ENCODE peak calls at places on chromosomes 6 and 20, in five cellular contexts. G, M, I, V and E are unnamed samples.

GRCh38 chr6:64553414-64553813 is 917.8 kb downstream of the PHF3 start:
- DNase-seq in G (no peak), V (no peak), M (no peak), I (no peak), E (no peak)

GRCh38 chr20:33568378-33569289 is 78.7 kb downstream of the CBFA2T2 start:
- DNase-seq in V (peak; percentile 38), M (no peak), G (peak; percentile 30), I (peak; percentile 75), E (no peak)

GRCh38 chr20:15455279-15455678 is 1117.9 kb upstream of the FLRT3 start:
- DNase-seq in I (no peak), V (no peak), M (no peak), G (no peak), E (no peak)

GRCh38 chr20:45354423-45355208 is 6.4 kb upstream of the SDC4 start:
- DNase-seq in M (no peak), G (no peak), I (no peak), V (no peak), E (no peak)

GRCh38 chr20:45322952-45323383 is 14.9 kb upstream of the MATN4 start:
- DNase-seq in M (no peak), V (no peak), G (peak; percentile 86), I (no peak), E (no peak)

GRCh38 chr20:56249244-56249955 is 868 bp downstream of the MC3R start:
- DNase-seq in M (no peak), V (no peak), G (peak; percentile 49), I (peak; percentile 76), E (peak; percentile 55)

GRCh38 chr6:7073810-7074525 is 33.8 kb upstream of the RREB1 start:
- DNase-seq in M (peak; percentile 92), I (no peak), V (no peak), G (no peak), E (no peak)

GRCh38 chr20:58046311-58046710 is 182.1 kb downstream of the ANKRD60 start:
- DNase-seq in V (no peak), I (peak; percentile 28), G (no peak), M (no peak), E (no peak)

GRCh38 chr6:120378582-120379220 is 955.6 kb downstream of the TBC1D32 start:
- DNase-seq in G (peak; percentile 72), V (no peak), M (no peak), I (no peak), E (peak; percentile 39)

GRCh38 chr6:8135276-8135675 is 32.9 kb upstream of the EEF1E1 start:
- DNase-seq in I (no peak), V (no peak), M (no peak), G (no peak), E (no peak)

GRCh38 chr6:150403458-150404245 is 34.8 kb downstream of the IYD start:
- DNase-seq in G (no peak), I (no peak), V (no peak), M (no peak), E (peak; percentile 49)

GRCh38 chr6:81797594-81797993 is 45.1 kb upstream of the TENT5A start:
- DNase-seq in V (no peak), I (no peak), G (no peak), M (no peak), E (no peak)

GRCh38 chr6:160060221-160060620 is 61.4 kb upstream of the SLC22A1 start:
- DNase-seq in G (no peak), I (no peak), M (no peak), V (no peak), E (no peak)

GRCh38 chr6:3808759-3809514 is 40.2 kb upstream of the FAM50B start:
- DNase-seq in V (no peak), M (no peak), G (peak; percentile 50), I (no peak), E (no peak)

GRCh38 chr6:15776458-15776980 is 113.7 kb upstream of the DTNBP1 start:
- DNase-seq in V (no peak), G (no peak), I (no peak), M (peak; percentile 55), E (no peak)

GRCh38 chr6:56579155-56579851 is 63.4 kb downstream of the DST start:
- DNase-seq in V (no peak), I (no peak), M (no peak), G (no peak), E (no peak)

GRCh38 chr6:21992178-21992967 is 304.5 kb downstream of the PRL start:
- DNase-seq in V (no peak), I (no peak), M (no peak), G (no peak), E (no peak)

GRCh38 chr6:7218586-7218985 is 94.4 kb downstream of the SSR1 start:
- DNase-seq in G (no peak), I (no peak), M (no peak), V (no peak), E (no peak)

GRCh38 chr6:46954819-46955520 is 33.2 kb upstream of the ADGRF5 start:
- DNase-seq in I (no peak), M (no peak), G (no peak), V (no peak), E (no peak)

GRCh38 chr6:154928325-154928922 is 66.7 kb upstream of the TIAM2 start:
- DNase-seq in M (peak; percentile 12), G (peak; percentile 73), V (peak; percentile 56), I (peak; percentile 77), E (peak; percentile 81)

GRCh38 chr6:11426571-11426970 is 111.0 kb upstream of the TMEM170B start:
- DNase-seq in V (no peak), M (no peak), G (no peak), I (no peak), E (no peak)

GRCh38 chr6:42428326-42429041 is 23.2 kb downstream of the TRERF1 start:
- DNase-seq in I (peak; percentile 43), V (no peak), M (no peak), G (no peak), E (no peak)

GRCh38 chr6:71383891-71384489 is 95.4 kb downstream of the OGFRL1 start:
- DNase-seq in V (no peak), M (no peak), G (peak; percentile 15), I (no peak), E (peak; percentile 14)
- TF ChIP-seq SUZ12 in V (no peak), M (no peak), G (no peak), I (no peak), E (no peak)

GRCh38 chr6:80126657-80127350 is 20.3 kb downstream of the BCKDHB start:
- DNase-seq in I (no peak), G (no peak), M (no peak), V (no peak), E (no peak)
- TF ChIP-seq SUZ12 in I (no peak), G (no peak), M (no peak), V (no peak), E (no peak)

GRCh38 chr6:167863897-167864296 is 37.2 kb downstream of the AFDN start:
- DNase-seq in V (no peak), G (no peak), I (no peak), M (no peak), E (no peak)
- TF ChIP-seq SUZ12 in V (no peak), G (no peak), I (no peak), M (no peak), E (no peak)

DNA sequence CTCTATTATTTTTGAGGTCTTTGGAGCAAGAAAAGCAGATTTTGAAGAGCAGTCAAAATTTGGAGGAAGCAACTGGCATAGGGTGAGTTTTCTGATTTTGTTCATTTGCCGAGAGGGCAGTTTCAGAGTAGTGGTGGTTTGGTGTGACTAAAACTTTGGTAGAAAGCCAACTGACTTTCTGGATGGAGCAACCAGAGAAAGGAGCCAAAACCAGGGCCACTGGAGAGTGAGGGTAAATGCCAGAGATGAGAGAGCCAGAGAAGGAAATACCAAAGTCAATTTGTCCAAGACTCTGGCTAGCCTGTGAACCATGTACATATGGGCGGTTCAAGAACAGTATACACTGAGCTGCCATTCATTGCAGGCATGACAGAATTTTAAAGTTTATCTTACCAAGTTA is 40.5 kb upstream of the ZBTB24 start:
- DNase-seq in I (no peak), V (no peak), M (no peak), G (no peak), E (no peak)
- TF ChIP-seq SUZ12 in I (no peak), V (no peak), M (no peak), G (no peak), E (no peak)

GRCh38 chr20:63005862-63006564 is 751 bp downstream of the BHLHE23 start:
- DNase-seq in V (no peak), G (no peak), M (no peak), I (peak; percentile 76), E (no peak)
- TF ChIP-seq SUZ12 in V (peak; percentile 52), G (no peak), M (no peak), I (peak; percentile 96), E (no peak)

GRCh38 chr6:89597988-89598387 is 40.6 kb downstream of the LYRM2 start:
- DNase-seq in M (no peak), I (no peak), G (peak; percentile 64), V (no peak), E (peak; percentile 28)
- TF ChIP-seq SUZ12 in M (no peak), I (no peak), G (no peak), V (no peak), E (no peak)

GRCh38 chr6:132763269-132763668 is 5.6 kb upstream of the VNN2 start:
- DNase-seq in G (no peak), M (peak; percentile 32), V (no peak), I (no peak), E (no peak)
- TF ChIP-seq SUZ12 in G (no peak), M (no peak), V (no peak), I (no peak), E (no peak)

DNA sequence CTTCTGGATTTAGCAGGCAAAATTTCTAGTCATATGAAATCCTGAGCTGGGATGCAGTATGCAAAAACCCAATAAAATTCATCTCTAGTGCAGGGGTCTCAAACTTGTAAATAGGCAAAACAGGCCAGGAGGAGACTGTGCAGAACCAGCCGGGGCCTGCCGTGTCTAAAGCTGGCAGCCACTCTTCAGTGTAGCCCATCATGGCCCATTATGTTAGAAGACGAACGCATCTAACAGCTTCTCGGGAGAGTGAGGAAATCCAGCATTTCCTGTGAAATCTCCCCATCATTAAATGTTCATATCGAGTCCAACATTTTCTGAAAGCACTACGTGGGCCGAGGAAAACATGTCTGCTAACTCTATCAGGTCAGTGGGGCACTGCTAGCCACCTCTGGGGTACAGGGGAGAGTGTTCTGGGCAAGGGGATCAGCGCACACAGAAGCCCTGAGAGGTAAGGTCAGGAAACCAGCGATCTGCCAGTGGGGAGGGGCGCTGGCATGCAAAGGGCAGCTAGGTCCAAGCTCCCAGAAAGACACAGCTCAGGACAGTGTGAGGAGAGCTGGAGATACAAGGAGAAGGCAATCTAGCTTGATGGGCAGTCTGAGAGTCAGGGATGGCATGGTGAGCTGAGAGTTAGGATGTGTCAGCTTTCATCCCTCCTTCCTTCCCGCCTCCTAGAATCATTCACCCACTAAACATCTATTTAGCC is 144.2 kb downstream of the PREX1 start:
- DNase-seq in I (no peak), V (no peak), M (no peak), G (no peak), E (no peak)
- TF ChIP-seq SUZ12 in I (no peak), V (no peak), M (no peak), G (no peak), E (no peak)